ENCODE peak calls at places on chromosomes 5 and 9, in seven cellular contexts. One of them, this sample, is unnamed. For H3K4me1, the result is how much of the 10 kb centered on the place peaks cover.

GRCh38 chr9:86096382-86096781 is 3.0 kb downstream of the GOLM1 start:
- DNase-seq in HCT116: no peak
- DNase-seq in GM12878: no peak
- DNase-seq in H1: no peak
- DNase-seq in HepG2: no peak
- DNase-seq in K562: no peak
- DNase-seq in SK-N-SH: no peak
- DNase-seq in this sample: no peak

GRCh38 chr9:13862562-13862961 is 451.4 kb downstream of the NFIB start:
- DNase-seq in HCT116: no peak
- DNase-seq in GM12878: no peak
- DNase-seq in H1: no peak
- DNase-seq in HepG2: no peak
- DNase-seq in K562: no peak
- DNase-seq in SK-N-SH: no peak
- DNase-seq in this sample: no peak

GRCh38 chr9:105957830-105958229 is 263.5 kb downstream of the TMEM38B start:
- DNase-seq in HCT116: no peak
- DNase-seq in GM12878: no peak
- DNase-seq in H1: no peak
- DNase-seq in HepG2: no peak
- DNase-seq in K562: no peak
- DNase-seq in SK-N-SH: no peak
- DNase-seq in this sample: peak

GRCh38 chr5:80881726-80882125 is 78.4 kb upstream of the RASGRF2 start:
- DNase-seq in HCT116: no peak
- DNase-seq in GM12878: no peak
- DNase-seq in H1: no peak
- DNase-seq in HepG2: no peak
- DNase-seq in K562: no peak
- DNase-seq in SK-N-SH: no peak
- DNase-seq in this sample: no peak

GRCh38 chr5:71693828-71694427 is 25.1 kb upstream of the CARTPT start:
- DNase-seq in HCT116: no peak
- DNase-seq in GM12878: no peak
- DNase-seq in H1: no peak
- DNase-seq in HepG2: peak
- DNase-seq in K562: no peak
- DNase-seq in SK-N-SH: peak
- DNase-seq in this sample: peak

GRCh38 chr9:135849186-135849585 is 58.2 kb downstream of the CAMSAP1 start:
- DNase-seq in HCT116: no peak
- DNase-seq in GM12878: no peak
- DNase-seq in H1: no peak
- DNase-seq in HepG2: no peak
- DNase-seq in K562: no peak
- DNase-seq in SK-N-SH: no peak
- DNase-seq in this sample: no peak

GRCh38 chr5:42719034-42719433 is 37.6 kb upstream of the CCDC152 start:
- DNase-seq in HCT116: no peak
- DNase-seq in GM12878: no peak
- DNase-seq in H1: no peak
- DNase-seq in HepG2: no peak
- DNase-seq in K562: no peak
- DNase-seq in SK-N-SH: no peak
- DNase-seq in this sample: no peak

GRCh38 chr5:169798906-169799660 is 162.0 kb downstream of the DOCK2 start:
- DNase-seq in HCT116: no peak
- DNase-seq in GM12878: no peak
- DNase-seq in H1: no peak
- DNase-seq in HepG2: no peak
- DNase-seq in K562: no peak
- DNase-seq in SK-N-SH: no peak
- DNase-seq in this sample: no peak

GRCh38 chr5:109836280-109836679 is 146.6 kb downstream of the MAN2A1 start:
- DNase-seq in HCT116: no peak
- DNase-seq in GM12878: no peak
- DNase-seq in H1: no peak
- DNase-seq in HepG2: no peak
- DNase-seq in K562: no peak
- DNase-seq in SK-N-SH: no peak
- DNase-seq in this sample: no peak

GRCh38 chr5:96924016-96924443 is 11.8 kb upstream of the LNPEP start:
- DNase-seq in HCT116: no peak
- DNase-seq in GM12878: no peak
- DNase-seq in H1: no peak
- DNase-seq in HepG2: no peak
- DNase-seq in K562: no peak
- DNase-seq in SK-N-SH: peak
- DNase-seq in this sample: no peak

GRCh38 chr5:176639981-176640380 is 7.3 kb upstream of the TSPAN17 start:
- DNase-seq in HCT116: no peak
- DNase-seq in GM12878: no peak
- DNase-seq in H1: no peak
- DNase-seq in HepG2: no peak
- DNase-seq in K562: no peak
- DNase-seq in SK-N-SH: no peak
- DNase-seq in this sample: no peak

GRCh38 chr5:14920121-14920520 is 48.5 kb upstream of the ANKH start:
- DNase-seq in HCT116: no peak
- DNase-seq in GM12878: no peak
- DNase-seq in H1: no peak
- DNase-seq in HepG2: no peak
- DNase-seq in K562: no peak
- DNase-seq in SK-N-SH: no peak
- DNase-seq in this sample: no peak

GRCh38 chr5:115423541-115423940 is 121.0 kb downstream of the FEM1C start:
- DNase-seq in HCT116: no peak
- DNase-seq in GM12878: no peak
- DNase-seq in H1: no peak
- DNase-seq in HepG2: no peak
- DNase-seq in K562: no peak
- DNase-seq in SK-N-SH: no peak
- DNase-seq in this sample: no peak

GRCh38 chr5:37580106-37580505 is 201.0 kb downstream of the WDR70 start:
- DNase-seq in HCT116: no peak
- DNase-seq in GM12878: no peak
- DNase-seq in H1: no peak
- DNase-seq in HepG2: no peak
- DNase-seq in K562: no peak
- DNase-seq in SK-N-SH: no peak
- DNase-seq in this sample: no peak

GRCh38 chr9:8364021-8364782 is 564.6 kb upstream of the DMAC1 start:
- DNase-seq in HCT116: no peak
- DNase-seq in GM12878: no peak
- DNase-seq in H1: no peak
- DNase-seq in HepG2: no peak
- DNase-seq in K562: no peak
- DNase-seq in SK-N-SH: no peak
- DNase-seq in this sample: no peak

GRCh38 chr9:136105398-136106135 is 10.5 kb upstream of the NACC2 start:
- DNase-seq in HCT116: no peak
- DNase-seq in GM12878: no peak
- DNase-seq in H1: no peak
- DNase-seq in HepG2: no peak
- DNase-seq in K562: no peak
- DNase-seq in SK-N-SH: peak
- DNase-seq in this sample: no peak

GRCh38 chr9:118418887-118419620 is 714.9 kb downstream of the TLR4 start:
- DNase-seq in HCT116: no peak
- DNase-seq in GM12878: no peak
- DNase-seq in H1: no peak
- DNase-seq in HepG2: no peak
- DNase-seq in K562: no peak
- DNase-seq in SK-N-SH: no peak
- DNase-seq in this sample: no peak

GRCh38 chr5:661891-662750 is 31.0 kb downstream of the TPPP start:
- DNase-seq in HCT116: no peak
- DNase-seq in GM12878: no peak
- DNase-seq in H1: no peak
- DNase-seq in HepG2: no peak
- DNase-seq in K562: no peak
- DNase-seq in SK-N-SH: no peak
- DNase-seq in this sample: no peak

GRCh38 chr9:136093995-136094881 is 851 bp downstream of the NACC2 start:
- DNase-seq in HCT116: peak
- DNase-seq in GM12878: no peak
- DNase-seq in H1: no peak
- DNase-seq in HepG2: peak
- DNase-seq in K562: peak
- DNase-seq in SK-N-SH: peak
- DNase-seq in this sample: no peak

GRCh38 chr5:35001842-35002241 is 45.9 kb downstream of the AGXT2 start:
- DNase-seq in HCT116: no peak
- DNase-seq in GM12878: no peak
- DNase-seq in H1: no peak
- DNase-seq in HepG2: no peak
- DNase-seq in K562: no peak
- DNase-seq in SK-N-SH: no peak
- DNase-seq in this sample: no peak

GRCh38 chr9:15007698-15008097 is 97.5 kb upstream of the FREM1 start:
- DNase-seq in HCT116: no peak
- DNase-seq in GM12878: no peak
- DNase-seq in H1: no peak
- DNase-seq in HepG2: no peak
- DNase-seq in K562: no peak
- DNase-seq in SK-N-SH: no peak
- DNase-seq in this sample: no peak

GRCh38 chr5:30401479-30402058 is 791.9 kb upstream of the CDH6 start:
- DNase-seq in HCT116: no peak
- DNase-seq in GM12878: no peak
- DNase-seq in H1: peak
- DNase-seq in HepG2: peak
- DNase-seq in K562: no peak
- DNase-seq in SK-N-SH: peak
- DNase-seq in this sample: peak

GRCh38 chr9:128899566-128900322 is 17.8 kb downstream of the LRRC8A start:
- DNase-seq in HCT116: no peak
- DNase-seq in GM12878: no peak
- DNase-seq in H1: no peak
- DNase-seq in HepG2: no peak
- DNase-seq in K562: no peak
- DNase-seq in SK-N-SH: no peak
- DNase-seq in this sample: no peak

GRCh38 chr9:127255692-127256091 is 8.9 kb upstream of the GARNL3 start:
- DNase-seq in HCT116: no peak
- DNase-seq in GM12878: no peak
- DNase-seq in H1: no peak
- DNase-seq in HepG2: no peak
- DNase-seq in K562: no peak
- DNase-seq in SK-N-SH: no peak
- DNase-seq in this sample: no peak
- TF ChIP-seq YY1 in HCT116: no peak
- TF ChIP-seq YY1 in GM12878: no peak
- TF ChIP-seq YY1 in H1: no peak
- TF ChIP-seq YY1 in HepG2: no peak
- TF ChIP-seq YY1 in K562: no peak
- TF ChIP-seq YY1 in SK-N-SH: no peak
- TF ChIP-seq YY1 in this sample: no peak

GRCh38 chr9:2816476-2817141 is 27.3 kb downstream of the PUM3 start:
- DNase-seq in HCT116: no peak
- DNase-seq in GM12878: no peak
- DNase-seq in H1: no peak
- DNase-seq in HepG2: no peak
- DNase-seq in K562: peak
- DNase-seq in SK-N-SH: no peak
- DNase-seq in this sample: no peak

GRCh38 chr9:2818486-2819121 is 25.3 kb downstream of the PUM3 start:
- DNase-seq in HCT116: no peak
- DNase-seq in GM12878: no peak
- DNase-seq in H1: no peak
- DNase-seq in HepG2: no peak
- DNase-seq in K562: no peak
- DNase-seq in SK-N-SH: no peak
- DNase-seq in this sample: no peak

GRCh38 chr9:2821855-2822254 is 22.0 kb downstream of the PUM3 start:
- DNase-seq in HCT116: no peak
- DNase-seq in GM12878: no peak
- DNase-seq in H1: no peak
- DNase-seq in HepG2: no peak
- DNase-seq in K562: no peak
- DNase-seq in SK-N-SH: no peak
- DNase-seq in this sample: no peak

GRCh38 chr9:2817987-2818386 is 25.9 kb downstream of the PUM3 start:
- DNase-seq in HCT116: no peak
- DNase-seq in GM12878: no peak
- DNase-seq in H1: no peak
- DNase-seq in HepG2: no peak
- DNase-seq in K562: no peak
- DNase-seq in SK-N-SH: no peak
- DNase-seq in this sample: no peak

GRCh38 chr9:2819165-2819564 is 24.7 kb downstream of the PUM3 start:
- DNase-seq in HCT116: no peak
- DNase-seq in GM12878: no peak
- DNase-seq in H1: no peak
- DNase-seq in HepG2: no peak
- DNase-seq in K562: no peak
- DNase-seq in SK-N-SH: no peak
- DNase-seq in this sample: no peak
- H3K4me1 ChIP-seq in HCT116: under half
- H3K4me1 ChIP-seq in GM12878: under half
- H3K4me1 ChIP-seq in H1: under half
- H3K4me1 ChIP-seq in HepG2: under half
- H3K4me1 ChIP-seq in K562: under half
- H3K4me1 ChIP-seq in SK-N-SH: under half
- H3K4me1 ChIP-seq in this sample: under half

GRCh38 chr5:111083323-111083722 is 8.8 kb upstream of the WDR36 start:
- DNase-seq in HCT116: no peak
- DNase-seq in GM12878: no peak
- DNase-seq in H1: no peak
- DNase-seq in HepG2: no peak
- DNase-seq in K562: no peak
- DNase-seq in SK-N-SH: no peak
- DNase-seq in this sample: no peak
- TF ChIP-seq YY1 in HCT116: no peak
- TF ChIP-seq YY1 in GM12878: no peak
- TF ChIP-seq YY1 in H1: no peak
- TF ChIP-seq YY1 in HepG2: no peak
- TF ChIP-seq YY1 in K562: no peak
- TF ChIP-seq YY1 in SK-N-SH: no peak
- TF ChIP-seq YY1 in this sample: no peak

DNA sequence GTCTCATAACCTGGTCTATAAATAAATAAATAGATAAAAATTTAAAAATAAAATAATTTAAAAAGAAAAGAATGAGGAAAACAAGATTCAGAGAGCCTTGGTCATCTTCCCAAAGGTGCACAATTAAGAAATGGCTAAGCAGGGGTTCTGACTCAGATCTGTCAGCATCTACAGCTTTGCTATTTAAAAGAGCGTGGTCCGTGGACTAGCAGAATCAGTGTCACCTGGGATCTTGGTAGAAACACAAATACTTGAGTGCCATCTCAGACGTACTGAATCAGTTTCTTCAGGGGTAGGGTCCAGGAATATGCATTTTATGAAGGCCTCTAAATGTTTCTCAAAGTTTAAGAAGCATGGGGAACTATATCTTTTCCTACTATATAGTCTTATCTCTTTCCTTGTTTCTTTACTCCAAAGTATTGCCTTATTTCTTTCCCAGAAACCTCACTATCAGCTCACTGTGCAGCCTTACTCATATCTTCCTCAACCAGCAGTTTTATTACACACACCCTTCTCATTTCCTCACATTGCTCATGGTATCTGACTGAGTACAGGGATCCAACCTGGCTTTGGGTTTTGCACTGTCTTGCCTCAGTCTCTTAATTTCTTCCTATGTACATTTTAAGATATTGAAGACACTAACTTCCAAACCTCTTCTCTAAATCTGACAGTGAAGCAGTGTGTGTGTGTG is 58.6 kb downstream of the TMC1 start:
- DNase-seq in HCT116: no peak
- DNase-seq in GM12878: no peak
- DNase-seq in H1: no peak
- DNase-seq in HepG2: no peak
- DNase-seq in K562: peak
- DNase-seq in SK-N-SH: no peak
- DNase-seq in this sample: no peak
- H3K4me1 ChIP-seq in HCT116: half or more
- H3K4me1 ChIP-seq in GM12878: under half
- H3K4me1 ChIP-seq in H1: under half
- H3K4me1 ChIP-seq in HepG2: under half
- H3K4me1 ChIP-seq in K562: under half
- H3K4me1 ChIP-seq in SK-N-SH: under half
- H3K4me1 ChIP-seq in this sample: under half